ENCODE peak calls at places on chromosomes 6 and 20, in nine cellular contexts. V is lower leg skin; Y is NCI-H1092; H is activated CD8-positive, alpha-beta memory T cell treated with anti-CD3 and anti-CD28 coated beads, Interleukin-2, amount 50 U/mL, for 4 hours; P is CD4-positive, alpha-beta T cell; E is WTC11; M is HTR-8/SVneo; D is naive thymus-derived CD4-positive, alpha-beta T cell; F is Calu3. X is an unnamed sample.

GRCh38 chr20:24684421-24684871 is 215.0 kb downstream of the SYNDIG1 start:
- DNase-seq in V (peak), Y (no peak), H (no peak), P (no peak), E (no peak), M (no peak), D (no peak), F (no peak), X (no peak)

GRCh38 chr6:15341311-15341710 is 95.4 kb downstream of the JARID2 start:
- DNase-seq in V (no peak), Y (no peak), H (no peak), P (no peak), E (no peak), M (no peak), D (no peak), F (peak), X (no peak)

GRCh38 chr6:87808005-87808757 is 106.1 kb upstream of the AKIRIN2 start:
- DNase-seq in V (no peak), Y (no peak), H (no peak), P (no peak), E (no peak), M (no peak), D (no peak), F (no peak), X (no peak)

GRCh38 chr20:51661609-51662178 is 106.5 kb downstream of the ATP9A start:
- DNase-seq in V (no peak), Y (no peak), H (peak), P (peak), E (no peak), M (peak), D (no peak), F (peak), X (no peak)

GRCh38 chr6:33620584-33621395 is at the start of gene ITPR3:
- DNase-seq in V (no peak), Y (no peak), H (peak), P (peak), E (no peak), M (peak), D (peak), F (peak), X (no peak)

GRCh38 chr6:8130399-8130798 is 28.1 kb upstream of the EEF1E1 start:
- DNase-seq in V (no peak), Y (no peak), H (no peak), P (no peak), E (no peak), M (no peak), D (no peak), F (no peak), X (no peak)

GRCh38 chr6:135282425-135282824 is 101.3 kb downstream of the MYB start:
- DNase-seq in V (no peak), Y (no peak), H (no peak), P (no peak), E (no peak), M (no peak), D (no peak), F (no peak), X (no peak)

GRCh38 chr6:795046-795445 is 102.1 kb upstream of the EXOC2 start:
- DNase-seq in V (no peak), Y (no peak), H (no peak), P (no peak), E (no peak), M (no peak), D (no peak), F (no peak), X (no peak)

GRCh38 chr20:29873946-29874345 is 1383.5 kb upstream of the DEFB115 start:
- DNase-seq in V (peak), Y (no peak), H (peak), P (no peak), E (peak), M (no peak), D (no peak), F (peak), X (peak)

GRCh38 chr6:105902401-105903031 is 183.6 kb upstream of the PRDM1 start:
- DNase-seq in V (no peak), Y (no peak), H (no peak), P (no peak), E (no peak), M (no peak), D (no peak), F (no peak), X (no peak)

GRCh38 chr20:53748821-53749402 is 155.3 kb upstream of the ZNF217 start:
- DNase-seq in V (no peak), Y (no peak), H (no peak), P (no peak), E (no peak), M (peak), D (no peak), F (no peak), X (no peak)

GRCh38 chr6:113276631-113277030 is 580.5 kb upstream of the MARCKS start:
- DNase-seq in V (no peak), Y (no peak), H (no peak), P (no peak), E (no peak), M (no peak), D (no peak), F (no peak), X (no peak)

GRCh38 chr6:163943647-163944395 is 529.3 kb downstream of the QKI start:
- DNase-seq in V (peak), Y (no peak), H (no peak), P (no peak), E (peak), M (no peak), D (no peak), F (no peak), X (peak)

GRCh38 chr20:20752712-20753111 is 40.3 kb upstream of the RALGAPA2 start:
- DNase-seq in V (no peak), Y (no peak), H (no peak), P (no peak), E (no peak), M (no peak), D (no peak), F (no peak), X (no peak)

GRCh38 chr6:134437376-134437775 is 119.5 kb upstream of the SGK1 start:
- DNase-seq in V (no peak), Y (no peak), H (peak), P (no peak), E (no peak), M (no peak), D (no peak), F (no peak), X (no peak)

GRCh38 chr6:75023634-75024033 is 182.2 kb downstream of the COL12A1 start:
- DNase-seq in V (no peak), Y (no peak), H (no peak), P (no peak), E (no peak), M (no peak), D (no peak), F (no peak), X (no peak)

GRCh38 chr6:122726649-122727048 is 52.9 kb upstream of the FABP7 start:
- DNase-seq in V (no peak), Y (no peak), H (no peak), P (no peak), E (peak), M (no peak), D (no peak), F (peak), X (no peak)

GRCh38 chr20:5127204-5127858 is 523 bp downstream of the CDS2 start:
- DNase-seq in V (peak), Y (peak), H (peak), P (peak), E (peak), M (no peak), D (peak), F (peak), X (peak)

GRCh38 chr20:32482251-32483220 is 102.6 kb downstream of the NOL4L start:
- DNase-seq in V (no peak), Y (no peak), H (peak), P (peak), E (peak), M (no peak), D (peak), F (peak), X (peak)

GRCh38 chr6:36358235-36358915 is 21.7 kb upstream of the BNIP5 start:
- DNase-seq in V (no peak), Y (no peak), H (no peak), P (no peak), E (no peak), M (no peak), D (no peak), F (peak), X (no peak)

X was measured in neural crest cell.